ENCODE peak calls at places on chromosome 17, in ten cellular contexts. H is cardiac muscle cell; X is GM03348; T is body of pancreas; R is adrenal gland; I is MCF 10A; Z is stimulated activated CD8-positive, alpha-beta memory T cell treated with anti-CD3 and anti-CD28 coated beads, Interleukin-4, amount 100 ng/mL, for 1 hour; M is NCI-H748 treated with DMSO at 0.1 percent for 48 hours; B is nucleus accumbens; J is M059J. O is an unnamed sample.

GRCh38 chr17:71409712-71410111 is 711.1 kb upstream of the SOX9 start:
- DNase-seq in H (peak; percentile 58), X (peak; percentile 62), T (no peak), R (no peak), I (peak; percentile 85), Z (no peak), M (no peak), B (no peak), J (peak; percentile 87), O (no peak)

GRCh38 chr17:17830269-17830567 is 6.6 kb downstream of the SREBF1 start:
- DNase-seq in H (no peak), X (no peak), T (no peak), R (no peak), I (no peak), Z (no peak), M (no peak), B (no peak), J (no peak), O (no peak)

GRCh38 chr17:71975331-71975801 is 145.5 kb upstream of the SOX9 start:
- DNase-seq in H (peak; percentile 67), X (peak; percentile 75), T (peak; percentile 13), R (peak; percentile 52), I (peak; percentile 61), Z (no peak), M (no peak), B (no peak), J (peak; percentile 69), O (no peak)

GRCh38 chr17:66777689-66778225 is 57.2 kb upstream of the CACNG5 start:
- DNase-seq in H (peak; percentile 22), X (no peak), T (no peak), R (no peak), I (no peak), Z (no peak), M (no peak), B (peak; percentile 27), J (peak; percentile 36), O (no peak)

GRCh38 chr17:57911834-57912673 is 43.2 kb downstream of the CUEDC1 start:
- DNase-seq in H (peak; percentile 63), X (peak; percentile 29), T (peak; percentile 98), R (peak; percentile 96), I (peak; percentile 90), Z (no peak), M (peak; percentile 93), B (peak; percentile 93), J (peak; percentile 46), O (peak; percentile 92)

GRCh38 chr17:49901460-49902331 is 53.8 kb upstream of the TAC4 start:
- DNase-seq in H (no peak), X (peak; percentile 37), T (peak; percentile 30), R (no peak), I (no peak), Z (no peak), M (no peak), B (no peak), J (no peak), O (no peak)

GRCh38 chr17:81349397-81350319 is 45.6 kb upstream of the BAHCC1 start:
- DNase-seq in H (peak; percentile 23), X (no peak), T (no peak), R (no peak), I (peak; percentile 60), Z (no peak), M (no peak), B (no peak), J (peak; percentile 59), O (no peak)

GRCh38 chr17:9343513-9343912 is 232.1 kb downstream of the STX8 start:
- DNase-seq in H (peak; percentile 54), X (peak; percentile 35), T (no peak), R (no peak), I (no peak), Z (no peak), M (no peak), B (no peak), J (no peak), O (no peak)

GRCh38 chr17:78127888-78128615 is 503 bp downstream of the TMC6 start:
- DNase-seq in H (no peak), X (peak; percentile 46), T (peak; percentile 43), R (no peak), I (no peak), Z (no peak), M (no peak), B (peak; percentile 65), J (no peak), O (no peak)

GRCh38 chr17:76593338-76593737 is 7.7 kb upstream of the ST6GALNAC2 start:
- DNase-seq in H (no peak), X (no peak), T (no peak), R (no peak), I (peak; percentile 83), Z (no peak), M (no peak), B (no peak), J (peak; percentile 77), O (no peak)

GRCh38 chr17:78680436-78680835 is 101.6 kb downstream of the CYTH1 start:
- DNase-seq in H (peak; percentile 53), X (no peak), T (no peak), R (no peak), I (peak; percentile 64), Z (no peak), M (no peak), B (no peak), J (no peak), O (no peak)

GRCh38 chr17:9615486-9615885 is 29.8 kb upstream of the USP43 start:
- DNase-seq in H (peak; percentile 13), X (no peak), T (no peak), R (no peak), I (peak; percentile 60), Z (no peak), M (no peak), B (no peak), J (no peak), O (no peak)

GRCh38 chr17:5499790-5500189 is 13.4 kb downstream of the MIS12 start:
- DNase-seq in H (no peak), X (peak; percentile 24), T (no peak), R (peak; percentile 63), I (no peak), Z (no peak), M (peak; percentile 39), B (peak; percentile 18), J (no peak), O (no peak)

GRCh38 chr17:34990921-34991365 is 10.6 kb downstream of the LIG3 start:
- DNase-seq in H (no peak), X (no peak), T (peak; percentile 83), R (no peak), I (no peak), Z (no peak), M (no peak), B (no peak), J (peak; percentile 11), O (no peak)

GRCh38 chr17:41848788-41849187 is 11.2 kb downstream of the KLHL10 start:
- DNase-seq in H (no peak), X (no peak), T (no peak), R (no peak), I (no peak), Z (no peak), M (no peak), B (no peak), J (no peak), O (no peak)

GRCh38 chr17:64006361-64007088 is 8.4 kb downstream of the PRR29 start:
- DNase-seq in H (peak; percentile 49), X (peak; percentile 17), T (peak; percentile 37), R (peak; percentile 78), I (no peak), Z (no peak), M (no peak), B (no peak), J (no peak), O (peak; percentile 49)

GRCh38 chr17:50087246-50087911 is 7.8 kb upstream of the PDK2 start:
- DNase-seq in H (peak; percentile 83), X (peak; percentile 83), T (peak; percentile 77), R (peak; percentile 89), I (peak; percentile 69), Z (peak; percentile 46), M (peak; percentile 50), B (peak; percentile 12), J (peak; percentile 65), O (no peak)

GRCh38 chr17:57589151-57590034 is 155.7 kb downstream of the CCDC182 start:
- DNase-seq in H (no peak), X (no peak), T (no peak), R (no peak), I (peak; percentile 57), Z (no peak), M (no peak), B (no peak), J (no peak), O (no peak)

GRCh38 chr17:81832608-81833159 is 407 bp downstream of the MCRIP1 start:
- DNase-seq in H (peak; percentile 17), X (peak; percentile 66), T (peak; percentile 42), R (no peak), I (peak; percentile 28), Z (peak; percentile 6), M (peak; percentile 76), B (no peak), J (no peak), O (no peak)

GRCh38 chr17:7523033-7523432 is 25.8 kb upstream of the TNFSF12 start:
- DNase-seq in H (peak; percentile 22), X (no peak), T (peak; percentile 22), R (no peak), I (no peak), Z (peak; percentile 15), M (peak; percentile 15), B (no peak), J (no peak), O (no peak)

GRCh38 chr17:4877089-4877488 is 22.2 kb upstream of the C17orf107 start:
- DNase-seq in H (no peak), X (no peak), T (peak; percentile 17), R (no peak), I (no peak), Z (no peak), M (no peak), B (peak; percentile 61), J (no peak), O (no peak)

GRCh38 chr17:82003411-82004381 is 19.0 kb downstream of the CENPX start:
- DNase-seq in H (peak; percentile 96), X (peak; percentile 96), T (peak; percentile 37), R (peak; percentile 88), I (peak; percentile 95), Z (no peak), M (no peak), B (no peak), J (peak; percentile 99), O (no peak)

GRCh38 chr17:82838386-82839063 is 1.3 kb downstream of the ZNF750 start:
- DNase-seq in H (peak; percentile 38), X (no peak), T (peak; percentile 89), R (peak; percentile 97), I (peak; percentile 78), Z (no peak), M (no peak), B (no peak), J (no peak), O (peak; percentile 90)

GRCh38 chr17:28549274-28550132 is 2.9 kb downstream of the UNC119 start:
- DNase-seq in H (no peak), X (no peak), T (peak; percentile 38), R (no peak), I (no peak), Z (no peak), M (no peak), B (no peak), J (no peak), O (no peak)

GRCh38 chr17:31541559-31541958 is 150.1 kb downstream of the RAB11FIP4 start:
- DNase-seq in H (no peak), X (peak; percentile 48), T (peak; percentile 36), R (no peak), I (peak; percentile 26), Z (no peak), M (no peak), B (no peak), J (peak; percentile 33), O (no peak)

GRCh38 chr17:15351925-15352324 is 10.5 kb upstream of the TEKT3 start:
- DNase-seq in H (peak; percentile 87), X (peak; percentile 86), T (peak; percentile 24), R (peak; percentile 68), I (peak; percentile 89), Z (no peak), M (no peak), B (no peak), J (peak; percentile 57), O (no peak)

O was measured in left lobe of liver.